ENCODE peak calls at places on chromosomes 12 and 14, in seven cellular contexts. Y, A, R, P, Z, D and M are unnamed samples.
A peak's percentile ranks its signal among the peaks of the same experiment; 100 is the strongest.

GRCh38 chr14:91997492-91997891 is 42.4 kb downstream of the TRIP11 start:
- DNase-seq in P (no peak), A (no peak), Z (no peak), R (no peak), D (no peak), Y (no peak), M (no peak)

GRCh38 chr12:20472089-20472488 is 103.8 kb downstream of the PDE3A start:
- DNase-seq in A (no peak), D (no peak), Y (no peak), P (no peak), Z (no peak), R (no peak), M (no peak)

GRCh38 chr12:113181975-113182374 is 3.3 kb downstream of the DDX54 start:
- DNase-seq in Z (no peak), Y (no peak), R (no peak), P (no peak), A (no peak), D (no peak), M (no peak)

GRCh38 chr12:2431810-2432209 is 363.0 kb upstream of the FKBP4 start:
- DNase-seq in R (no peak), Y (no peak), A (no peak), P (no peak), D (no peak), Z (peak; percentile 68), M (no peak)

GRCh38 chr14:59690426-59690825 is 113.8 kb upstream of the CCDC175 start:
- DNase-seq in Y (no peak), D (no peak), P (no peak), R (no peak), A (no peak), Z (no peak), M (no peak)

GRCh38 chr14:68153275-68153674 is 333.7 kb downstream of the RAD51B start:
- DNase-seq in Y (no peak), R (no peak), P (no peak), Z (no peak), A (no peak), D (no peak), M (no peak)

GRCh38 chr12:29741342-29742241 is 42.1 kb downstream of the TMTC1 start:
- DNase-seq in Z (no peak), P (peak; percentile 89), R (no peak), Y (peak; percentile 81), A (no peak), D (no peak), M (no peak)

GRCh38 chr12:82855872-82856271 is 169.2 kb downstream of the TMTC2 start:
- DNase-seq in A (no peak), R (no peak), Y (no peak), D (no peak), P (no peak), Z (no peak), M (no peak)

GRCh38 chr14:90087433-90087832 is 25.6 kb downstream of the KCNK13 start:
- DNase-seq in A (no peak), D (no peak), Y (peak; percentile 48), R (no peak), Z (peak; percentile 31), P (no peak), M (no peak)